ENCODE peak calls at places on chromosomes 1 and 21, in ten cellular contexts. T is heart left ventricle, U is Peyer's patch, W is adrenal gland, B is IMR-90, J is uterus, Y is thyroid gland, H is prostate gland, O is tibial nerve, L is right lobe of liver. I is an unnamed sample.
A peak's percentile ranks its signal among the peaks of the same experiment; 100 is the strongest.

GRCh38 chr1:30698401-30698981 is 24.9 kb downstream of the MATN1 start:
- DNase-seq in L (no peak), T (no peak), H (no peak), U (peak; percentile 41), B (no peak), J (peak; percentile 31), O (no peak), Y (no peak), W (no peak), I (no peak)

GRCh38 chr1:25476186-25477097 is 45.7 kb downstream of the MACO1 start:
- DNase-seq in T (no peak), J (no peak), L (no peak), B (no peak), U (no peak), H (no peak), Y (no peak), O (no peak), W (no peak), I (no peak)

GRCh38 chr1:53321366-53321765 is 6.5 kb downstream of the LRP8 start:
- DNase-seq in B (no peak), W (no peak), J (no peak), Y (no peak), O (no peak), U (no peak), T (peak; percentile 3), H (no peak), L (no peak), I (no peak)

GRCh38 chr21:43933680-43934079 is 68.7 kb downstream of the AGPAT3 start:
- DNase-seq in W (no peak), O (no peak), Y (no peak), J (no peak), U (no peak), H (no peak), B (no peak), T (no peak), L (peak; percentile 13), I (no peak)

GRCh38 chr1:3610165-3610822 is 1.0 kb downstream of the MEGF6 start:
- DNase-seq in O (no peak), H (no peak), L (no peak), T (no peak), J (peak; percentile 44), Y (no peak), B (no peak), W (no peak), U (no peak), I (no peak)

GRCh38 chr1:44068442-44068861 is 37.2 kb upstream of the SLC6A9 start:
- DNase-seq in W (peak; percentile 85), B (no peak), U (no peak), Y (no peak), L (no peak), H (no peak), J (no peak), O (no peak), T (peak; percentile 26), I (no peak)

GRCh38 chr1:2300851-2301606 is 72.9 kb downstream of the SKI start:
- DNase-seq in W (peak; percentile 68), O (peak; percentile 70), U (peak; percentile 96), Y (peak; percentile 51), J (no peak), B (peak; percentile 67), T (peak; percentile 93), H (no peak), L (peak; percentile 78), I (peak; percentile 83)

GRCh38 chr1:85406887-85407593 is 57.9 kb downstream of the DDAH1 start:
- DNase-seq in B (peak; percentile 94), L (no peak), H (peak; percentile 55), U (peak; percentile 50), W (peak; percentile 68), Y (peak; percentile 69), O (no peak), T (peak; percentile 28), J (peak; percentile 42), I (no peak)

GRCh38 chr1:17581389-17582123 is 42.1 kb downstream of the ARHGEF10L start:
- DNase-seq in Y (no peak), O (no peak), H (no peak), B (no peak), W (no peak), U (no peak), L (no peak), T (no peak), J (no peak), I (no peak)

GRCh38 chr1:67642694-67643093 is 42.3 kb upstream of the GADD45A start:
- DNase-seq in B (no peak), J (no peak), T (peak; percentile 43), H (no peak), L (no peak), U (no peak), W (no peak), O (peak; percentile 29), Y (no peak), I (no peak)

GRCh38 chr1:211648336-211648735 is 27.1 kb downstream of the NEK2 start:
- DNase-seq in H (no peak), O (no peak), L (no peak), U (peak; percentile 89), B (peak; percentile 53), J (no peak), W (no peak), T (no peak), Y (no peak), I (no peak)

GRCh38 chr1:200365897-200366426 is 43.9 kb downstream of the ZNF281 start:
- DNase-seq in W (no peak), Y (no peak), J (no peak), T (no peak), H (no peak), B (no peak), O (no peak), U (no peak), L (no peak), I (no peak)

GRCh38 chr1:110463695-110464094 is 12.7 kb downstream of the PROK1 start:
- DNase-seq in J (no peak), B (peak; percentile 75), L (no peak), T (no peak), W (no peak), H (no peak), U (no peak), Y (no peak), O (no peak), I (no peak)

GRCh38 chr1:83761084-83761760 is 237.7 kb downstream of the TTLL7 start:
- DNase-seq in L (no peak), U (peak; percentile 82), O (no peak), J (no peak), W (no peak), H (no peak), Y (no peak), T (no peak), B (no peak), I (no peak)
- TF ChIP-seq CTCF in L (no peak), U (no peak), O (no peak), J (no peak), W (no peak), H (no peak), Y (no peak), T (no peak), B (no peak), I (no peak)

GRCh38 chr1:225999912-226000337 is 782 bp upstream of the SDE2 start:
- DNase-seq in W (no peak), J (no peak), L (no peak), B (peak; percentile 10), H (no peak), O (no peak), U (no peak), Y (no peak), T (no peak), I (no peak)

GRCh38 chr1:226002667-226003501 is 3.7 kb upstream of the SDE2 start:
- DNase-seq in J (no peak), W (peak; percentile 52), T (peak; percentile 79), H (peak; percentile 31), O (no peak), L (peak; percentile 50), B (peak; percentile 6), U (peak; percentile 60), Y (peak; percentile 23), I (peak; percentile 84)

GRCh38 chr1:226003502-226004170 is 4.5 kb upstream of the SDE2 start:
- DNase-seq in B (no peak), H (no peak), U (no peak), J (no peak), O (no peak), W (no peak), Y (no peak), L (no peak), T (no peak), I (no peak)

GRCh38 chr1:226001088-226001487 is 1.9 kb upstream of the SDE2 start:
- DNase-seq in W (no peak), H (no peak), O (no peak), B (no peak), L (no peak), J (no peak), U (no peak), Y (no peak), T (no peak), I (no peak)

GRCh38 chr1:226001852-226002666 is 2.9 kb upstream of the SDE2 start:
- DNase-seq in O (peak; percentile 45), L (peak; percentile 53), J (no peak), Y (peak; percentile 27), U (peak; percentile 88), T (peak; percentile 73), H (peak; percentile 82), W (peak; percentile 73), B (no peak), I (peak; percentile 87)
- H3K4me3 ChIP-seq in O (no peak overlapping the region), L (no peak overlapping the region), J (no peak overlapping the region), Y (no peak overlapping the region), U (no peak overlapping the region), T (peak overlapping the region; percentile 28), H (no peak overlapping the region), W (no peak overlapping the region), B (no peak overlapping the region), I (no peak overlapping the region)

DNA sequence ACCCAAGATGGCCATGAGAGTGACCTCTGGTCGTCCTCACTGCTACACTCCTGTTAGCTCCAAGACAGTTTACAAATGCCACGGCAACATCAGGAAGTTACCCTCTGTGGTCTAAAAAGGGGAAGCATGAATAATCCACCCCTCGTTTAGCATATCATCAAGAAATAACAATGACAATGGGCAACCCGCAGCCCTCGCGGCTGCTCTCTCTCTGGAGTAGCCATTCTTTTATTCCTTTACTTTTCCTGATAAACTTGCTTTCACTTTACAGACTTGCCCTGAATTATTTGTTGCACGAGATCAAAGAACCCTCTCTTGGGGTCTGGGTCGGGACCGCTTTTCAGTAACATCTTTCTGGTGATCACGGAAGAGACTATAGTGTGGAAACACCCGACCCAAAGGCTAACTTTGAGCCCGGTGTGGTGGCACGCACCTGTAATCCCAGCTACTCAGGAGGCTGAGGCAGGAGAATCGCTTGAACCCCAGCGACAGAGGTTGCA is 19.8 kb upstream of the COX20 start:
- DNase-seq in L (no peak), Y (no peak), B (no peak), O (no peak), H (no peak), T (no peak), W (no peak), J (no peak), U (no peak), I (no peak)
- TF ChIP-seq POLR2A in L (no peak), Y (no peak), B (no peak), O (no peak), H (no peak), T (no peak), W (no peak), J (no peak), U (no peak), I (no peak)

DNA sequence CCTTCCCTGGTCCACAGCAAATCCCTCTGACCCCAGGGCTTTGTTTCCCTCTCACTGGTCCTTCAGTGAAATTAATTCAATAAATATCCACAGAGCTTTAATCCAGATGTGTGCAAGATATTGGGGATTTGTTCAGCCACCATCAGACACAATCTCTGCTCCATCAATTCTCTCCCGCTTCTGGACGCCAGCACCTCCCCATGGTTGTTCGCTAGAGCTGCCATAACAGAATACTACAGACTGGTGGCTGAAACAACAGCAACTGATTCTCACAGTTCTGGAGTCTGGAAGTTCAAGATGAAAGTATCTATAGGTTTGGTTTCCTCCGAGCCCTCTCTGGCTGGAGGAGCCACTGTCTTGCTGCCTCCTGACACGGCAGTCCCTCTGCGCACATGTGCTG is 303.9 kb downstream of the SMYD3 start:
- DNase-seq in T (no peak), J (no peak), U (no peak), Y (no peak), L (no peak), H (no peak), O (no peak), W (no peak), B (no peak), I (no peak)
- TF ChIP-seq CTCF in T (no peak), J (no peak), U (no peak), Y (no peak), L (no peak), H (no peak), O (no peak), W (no peak), B (no peak), I (no peak)